ENCODE peak calls at places on chromosome 3, in eight cellular contexts. C is IMR-90, S is type B pancreatic cell, K is neural crest cell, X is WTC11, U is omental fat pad, G is right lobe of liver, W is breast epithelium. Z is an unnamed sample.

GRCh38 chr3:74613060-74613459 is 1.4 kb downstream of the CNTN3 start:
- DNase-seq in X (no peak), U (no peak), W (no peak), C (peak; percentile 31), S (no peak), G (no peak), K (no peak), Z (no peak)

GRCh38 chr3:184619348-184619747 is 57.8 kb downstream of the EPHB3 start:
- DNase-seq in C (no peak), U (no peak), X (no peak), S (no peak), G (no peak), K (no peak), W (no peak), Z (no peak)

GRCh38 chr3:43910750-43911149 is 220.0 kb downstream of the ABHD5 start:
- DNase-seq in U (no peak), W (no peak), S (no peak), X (no peak), G (no peak), K (no peak), C (no peak), Z (no peak)

GRCh38 chr3:57951106-57951882 is 56.9 kb upstream of the FLNB start:
- DNase-seq in C (peak; percentile 89), X (no peak), W (peak; percentile 40), G (peak; percentile 55), K (no peak), S (no peak), U (no peak), Z (peak; percentile 46)

GRCh38 chr3:23567917-23568316 is 237.8 kb upstream of the UBE2E1 start:
- DNase-seq in W (no peak), G (no peak), S (no peak), C (peak; percentile 95), X (no peak), K (no peak), U (no peak), Z (peak; percentile 77)

GRCh38 chr3:123791898-123792297 is 92.2 kb downstream of the MYLK start:
- DNase-seq in K (no peak), U (no peak), G (no peak), W (no peak), X (no peak), S (no peak), C (peak; percentile 56), Z (no peak)

GRCh38 chr3:39146611-39147373 is 6.6 kb downstream of the CSRNP1 start:
- DNase-seq in K (no peak), G (peak; percentile 83), U (peak; percentile 79), C (peak; percentile 98), X (no peak), W (peak; percentile 74), S (no peak), Z (peak; percentile 97)

GRCh38 chr3:14803101-14803980 is 15.4 kb upstream of the FGD5 start:
- DNase-seq in G (no peak), K (no peak), U (no peak), X (no peak), C (no peak), S (no peak), W (no peak), Z (no peak)

GRCh38 chr3:111362286-111363009 is 179.5 kb upstream of the CD96 start:
- DNase-seq in S (no peak), U (no peak), K (no peak), G (no peak), X (no peak), W (no peak), C (no peak), Z (no peak)

GRCh38 chr3:52458770-52459540 is 3.6 kb downstream of the NISCH start:
- DNase-seq in K (no peak), C (no peak), W (no peak), G (no peak), U (no peak), X (no peak), S (no peak), Z (no peak)

GRCh38 chr3:20060924-20061323 is 20.7 kb downstream of the KAT2B start:
- DNase-seq in U (no peak), X (no peak), G (no peak), W (no peak), S (no peak), K (no peak), C (peak; percentile 48), Z (no peak)

GRCh38 chr3:55094691-55095090 is 166.8 kb upstream of the LRTM1 start:
- DNase-seq in X (no peak), W (no peak), G (no peak), S (no peak), K (no peak), U (no peak), C (peak; percentile 32), Z (no peak)

GRCh38 chr3:178271740-178272387 is 264.4 kb upstream of the KCNMB2 start:
- DNase-seq in C (no peak), G (no peak), U (no peak), S (no peak), W (no peak), X (no peak), K (no peak), Z (no peak)

GRCh38 chr3:142576792-142577191 is 1.7 kb downstream of the ATR start:
- DNase-seq in G (no peak), S (no peak), U (no peak), X (no peak), C (no peak), K (no peak), W (no peak), Z (no peak)

GRCh38 chr3:120907659-120908029 is 361 bp upstream of the STXBP5L start:
- DNase-seq in K (no peak), U (no peak), X (no peak), S (no peak), W (no peak), G (no peak), C (no peak), Z (no peak)

DNA sequence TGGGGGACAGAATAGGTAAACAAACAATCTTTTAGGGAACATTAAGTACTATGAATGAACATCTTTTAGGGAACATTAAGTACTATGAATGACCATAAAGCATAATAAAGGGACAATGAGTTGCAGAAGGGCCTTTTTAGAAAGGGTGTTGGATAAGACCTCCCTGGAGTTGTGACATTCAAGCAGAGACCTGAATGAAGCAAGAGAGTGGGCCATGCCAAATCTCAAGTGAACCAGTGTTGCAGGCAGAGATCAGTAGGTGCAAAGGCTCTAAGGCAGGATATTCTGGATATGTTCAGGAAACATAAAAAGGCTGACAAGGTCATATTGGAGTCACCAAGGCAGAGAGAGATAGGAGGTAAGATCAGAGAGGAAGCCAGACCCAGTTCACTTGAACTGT is 29.4 kb upstream of the ZBTB38 start:
- DNase-seq in U (no peak), G (no peak), X (no peak), C (no peak), S (no peak), W (no peak), K (no peak), Z (no peak)
- TF ChIP-seq CTCF in U (no peak), G (no peak), X (no peak), C (no peak), S (no peak), W (no peak), K (no peak), Z (no peak)

GRCh38 chr3:141454906-141455602 is 31.8 kb upstream of the RASA2 start:
- DNase-seq in W (no peak), S (no peak), G (no peak), U (no peak), C (peak; percentile 88), K (no peak), X (peak; percentile 17), Z (no peak)
- TF ChIP-seq CTCF in W (peak; percentile 81), S (peak; percentile 78), G (peak; percentile 74), U (peak; percentile 11), C (peak; percentile 66), K (peak; percentile 73), X (peak; percentile 77), Z (peak; percentile 65)

GRCh38 chr3:113695818-113696645 is at the start of gene USF3:
- DNase-seq in X (peak; percentile 68), S (peak; percentile 75), C (peak; percentile 44), G (peak; percentile 91), K (no peak), U (no peak), W (peak; percentile 50), Z (no peak)

GRCh38 chr3:113698213-113698742 is 1.8 kb upstream of the USF3 start:
- DNase-seq in C (no peak), G (no peak), U (no peak), X (no peak), W (no peak), S (no peak), K (no peak), Z (no peak)

GRCh38 chr3:113695426-113695817 is 1.0 kb downstream of the USF3 start:
- DNase-seq in S (no peak), U (no peak), C (peak; percentile 56), W (no peak), G (no peak), X (no peak), K (no peak), Z (no peak)

GRCh38 chr3:113697192-113698090 is 999 bp upstream of the USF3 start:
- DNase-seq in S (no peak), K (no peak), U (no peak), C (peak; percentile 34), W (peak; percentile 43), G (no peak), X (peak; percentile 24), Z (no peak)

GRCh38 chr3:113696658-113697191 is 283 bp upstream of the USF3 start:
- DNase-seq in U (peak; percentile 93), S (peak; percentile 99), C (peak; percentile 99), W (peak; percentile 99), K (peak; percentile 96), G (peak; percentile 99), X (peak; percentile 99), Z (peak; percentile 98)
- TF ChIP-seq CTCF in U (no peak), S (no peak), C (peak; percentile 35), W (no peak), K (no peak), G (peak; percentile 34), X (no peak), Z (peak; percentile 27)

GRCh38 chr3:128133273-128133883 is 9.8 kb upstream of the RUVBL1 start:
- DNase-seq in U (no peak), K (peak; percentile 35), X (peak; percentile 72), W (no peak), S (no peak), G (no peak), C (peak; percentile 70), Z (peak; percentile 23)
- TF ChIP-seq CTCF in U (no peak), K (peak; percentile 66), X (peak; percentile 34), W (no peak), S (peak; percentile 75), G (peak; percentile 63), C (peak; percentile 81), Z (peak; percentile 77)

GRCh38 chr3:191702121-191702520 is 241.2 kb downstream of the PYDC2 start:
- DNase-seq in K (no peak), U (no peak), S (no peak), W (no peak), X (peak; percentile 26), G (no peak), C (no peak), Z (no peak)
- TF ChIP-seq CTCF in K (no peak), U (no peak), S (no peak), W (no peak), X (peak; percentile 38), G (no peak), C (no peak), Z (no peak)

DNA sequence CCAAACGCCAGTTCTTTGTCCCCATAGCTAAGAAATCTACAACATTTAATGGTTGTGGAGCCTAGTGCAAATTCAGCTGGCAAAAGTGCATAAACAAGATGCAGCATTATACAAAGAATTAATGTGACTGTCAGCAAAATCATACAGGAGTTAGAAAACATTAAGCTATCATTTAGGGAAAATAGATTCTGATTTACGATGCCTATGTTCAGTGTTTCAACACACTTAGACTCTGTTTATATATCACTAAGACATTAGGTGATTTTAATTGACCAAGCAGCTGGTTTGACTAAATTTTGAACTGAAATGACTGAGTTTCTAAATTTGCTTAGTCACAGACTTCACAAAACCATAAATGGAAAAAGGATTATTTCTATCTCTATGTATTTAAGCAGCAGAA is 1076.8 kb downstream of the TBL1XR1 start:
- DNase-seq in S (no peak), W (no peak), U (no peak), X (no peak), G (no peak), K (no peak), C (no peak), Z (no peak)
- TF ChIP-seq CTCF in S (no peak), W (no peak), U (no peak), X (no peak), G (no peak), K (no peak), C (no peak), Z (no peak)